ENCODE peak calls at places on chromosomes 7 and 10, in seven cellular contexts. Z, R, Y, X, G, P and T are unnamed samples.

GRCh38 chr10:7291487-7292113 is 119.2 kb downstream of the SFMBT2 start:
- DNase-seq in Z (no peak), R (no peak), Y (no peak), X (no peak), G (no peak), P (no peak), T (no peak)

GRCh38 chr7:29454899-29455451 is 108.7 kb upstream of the PRR15 start:
- DNase-seq in Z (no peak), R (no peak), Y (no peak), X (no peak), G (no peak), P (no peak), T (no peak)

GRCh38 chr10:21756707-21757600 is 222.9 kb downstream of the MLLT10 start:
- DNase-seq in Z (no peak), R (no peak), Y (no peak), X (no peak), G (no peak), P (no peak), T (no peak)

GRCh38 chr10:20898851-20899250 is 1.7 kb upstream of the NEBL start:
- DNase-seq in Z (no peak), R (no peak), Y (no peak), X (no peak), G (no peak), P (no peak), T (no peak)

GRCh38 chr10:132023092-132023811 is 41.5 kb upstream of the BNIP3 start:
- DNase-seq in Z (peak; percentile 72), R (peak; percentile 79), Y (peak; percentile 64), X (peak; percentile 80), G (peak; percentile 69), P (peak; percentile 85), T (peak; percentile 87)

GRCh38 chr10:35355971-35356724 is 19.8 kb downstream of the CCNY start:
- DNase-seq in Z (no peak), R (no peak), Y (no peak), X (no peak), G (no peak), P (no peak), T (no peak)

GRCh38 chr7:100694196-100694745 is at the start of gene GIGYF1:
- DNase-seq in Z (peak; percentile 80), R (peak; percentile 35), Y (peak; percentile 72), X (peak; percentile 83), G (peak; percentile 55), P (peak; percentile 72), T (peak; percentile 82)

GRCh38 chr10:13891542-13892431 is 305.0 kb downstream of the PRPF18 start:
- DNase-seq in Z (no peak), R (peak; percentile 43), Y (no peak), X (no peak), G (no peak), P (no peak), T (peak; percentile 73)

GRCh38 chr7:131949659-131950058 is 393.2 kb upstream of the PODXL start:
- DNase-seq in Z (no peak), R (no peak), Y (no peak), X (no peak), G (no peak), P (peak; percentile 17), T (no peak)

GRCh38 chr7:86942081-86942480 is 117.4 kb downstream of the ELAPOR2 start:
- DNase-seq in Z (no peak), R (no peak), Y (no peak), X (no peak), G (no peak), P (no peak), T (no peak)

GRCh38 chr10:102696736-102697135 is 17.5 kb downstream of the ARL3 start:
- DNase-seq in Z (no peak), R (no peak), Y (no peak), X (no peak), G (no peak), P (no peak), T (no peak)

GRCh38 chr7:54354436-54354835 is 187.7 kb upstream of the VSTM2A start:
- DNase-seq in Z (peak; percentile 36), R (no peak), Y (no peak), X (no peak), G (no peak), P (no peak), T (no peak)

GRCh38 chr10:43851030-43851429 is 202.3 kb upstream of the ZNF32 start:
- DNase-seq in Z (no peak), R (no peak), Y (no peak), X (no peak), G (no peak), P (no peak), T (no peak)

GRCh38 chr7:92695308-92696261 is 105.4 kb upstream of the FAM133B start:
- DNase-seq in Z (peak; percentile 95), R (peak; percentile 69), Y (peak; percentile 38), X (peak; percentile 30), G (no peak), P (peak; percentile 57), T (peak; percentile 58)

GRCh38 chr7:5495581-5496375 is 72.1 kb upstream of the TNRC18 start:
- DNase-seq in Z (no peak), R (no peak), Y (peak; percentile 49), X (peak; percentile 81), G (no peak), P (no peak), T (no peak)

GRCh38 chr10:110220383-110220782 is 13.0 kb downstream of the MXI1 start:
- DNase-seq in Z (no peak), R (no peak), Y (no peak), X (peak; percentile 59), G (no peak), P (no peak), T (no peak)

GRCh38 chr10:110221044-110221720 is 13.8 kb downstream of the MXI1 start:
- DNase-seq in Z (no peak), R (no peak), Y (no peak), X (no peak), G (no peak), P (no peak), T (no peak)

GRCh38 chr10:110222896-110223675 is 15.7 kb downstream of the MXI1 start:
- DNase-seq in Z (no peak), R (no peak), Y (no peak), X (no peak), G (no peak), P (no peak), T (no peak)

GRCh38 chr10:110219884-110220283 is 12.5 kb downstream of the MXI1 start:
- DNase-seq in Z (no peak), R (no peak), Y (no peak), X (no peak), G (no peak), P (no peak), T (no peak)

DNA sequence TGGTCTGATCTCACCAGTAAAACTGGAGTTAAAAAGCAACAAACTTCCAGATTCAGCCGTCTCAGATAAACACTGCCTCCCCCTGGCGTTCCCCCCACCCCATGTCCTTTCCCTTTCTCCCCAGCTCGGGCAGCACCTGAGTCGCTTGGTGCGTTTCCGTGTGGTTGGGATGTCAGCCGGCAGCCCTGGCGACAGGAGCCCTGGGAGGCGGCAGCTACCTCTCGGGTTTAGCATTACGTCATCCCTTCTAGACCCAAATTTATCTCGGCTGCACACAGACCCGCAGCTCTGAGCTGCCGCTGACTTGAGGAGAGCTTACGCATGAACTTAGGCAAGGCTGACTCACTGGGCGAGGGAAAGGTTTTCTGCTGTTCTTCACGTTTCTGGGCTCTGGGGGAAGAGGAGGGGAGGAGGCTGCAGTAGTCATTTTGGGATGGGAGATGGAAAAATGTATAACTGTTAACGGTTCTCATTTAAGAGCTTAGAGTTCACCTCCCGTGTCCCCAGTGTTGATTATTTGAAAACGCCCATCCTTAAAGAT is 14.4 kb downstream of the MXI1 start:
- DNase-seq in Z (peak; percentile 66), R (peak; percentile 48), Y (peak; percentile 92), X (peak; percentile 81), G (peak; percentile 57), P (peak; percentile 78), T (peak; percentile 59)
- TF ChIP-seq CTCF in Z (peak; percentile 21), R (peak; percentile 35), Y (peak; percentile 33), X (no peak), G (no peak), P (peak; percentile 45), T (no peak)

GRCh38 chr7:149321978-149322541 is 60.1 kb downstream of the ZNF783 start:
- DNase-seq in Z (no peak), R (peak; percentile 32), Y (no peak), X (no peak), G (no peak), P (no peak), T (no peak)

GRCh38 chr7:149316606-149317005 is 54.6 kb downstream of the ZNF783 start:
- DNase-seq in Z (no peak), R (no peak), Y (no peak), X (no peak), G (no peak), P (no peak), T (no peak)

GRCh38 chr7:149320313-149321124 is 58.5 kb downstream of the ZNF783 start:
- DNase-seq in Z (no peak), R (no peak), Y (no peak), X (no peak), G (no peak), P (no peak), T (no peak)

GRCh38 chr7:149319376-149319775 is 57.4 kb downstream of the ZNF783 start:
- DNase-seq in Z (no peak), R (no peak), Y (no peak), X (no peak), G (no peak), P (no peak), T (no peak)

GRCh38 chr7:149317986-149318672 is 56.1 kb downstream of the ZNF783 start:
- DNase-seq in Z (no peak), R (no peak), Y (no peak), X (no peak), G (no peak), P (peak; percentile 77), T (no peak)
- TF ChIP-seq CTCF in Z (no peak), R (peak; percentile 1), Y (no peak), X (no peak), G (no peak), P (peak; percentile 81), T (no peak)

DNA sequence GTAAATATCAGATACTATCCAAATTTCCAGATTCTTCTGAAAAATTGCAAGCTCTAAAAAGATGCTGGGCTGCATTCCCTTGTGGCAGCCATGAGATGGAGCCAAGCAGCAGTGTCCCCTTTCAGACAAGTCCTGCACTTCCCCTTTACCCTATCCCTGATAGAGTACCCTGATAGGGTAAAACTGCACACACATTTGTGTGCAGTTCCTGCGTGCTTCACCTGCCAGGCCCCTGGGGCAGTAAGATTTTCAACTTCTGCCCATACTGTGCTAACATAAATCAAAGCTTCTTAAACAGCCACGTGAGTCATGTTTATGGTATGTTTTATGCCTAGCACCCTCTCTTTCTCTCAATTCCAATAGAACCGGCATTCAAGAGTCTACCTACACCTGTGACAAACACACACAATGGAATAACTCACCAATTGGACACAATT is 52.2 kb downstream of the IFIT5 start:
- DNase-seq in Z (peak; percentile 40), R (peak; percentile 31), Y (no peak), X (no peak), G (no peak), P (no peak), T (peak; percentile 6)
- TF ChIP-seq CTCF in Z (no peak), R (peak; percentile 38), Y (no peak), X (peak; percentile 16), G (no peak), P (peak; percentile 63), T (no peak)

GRCh38 chr10:89470628-89471027 is 56.3 kb downstream of the IFIT5 start:
- DNase-seq in Z (no peak), R (no peak), Y (no peak), X (no peak), G (no peak), P (no peak), T (no peak)
- TF ChIP-seq CTCF in Z (no peak), R (no peak), Y (no peak), X (no peak), G (no peak), P (no peak), T (no peak)